ENCODE peak calls at places on chromosomes 5 and 9, in six cellular contexts. M is spleen, W is tibial nerve, Y is stomach, Z is esophagus squamous epithelium, V is neuronal stem cell. X is an unnamed sample.

GRCh38 chr5:132055808-132056609 is 4.4 kb upstream of the IL3 start:
- DNase-seq in Z (no peak), V (no peak), M (peak), W (no peak), Y (peak), X (no peak)

GRCh38 chr5:92552206-92553160 is 1028.5 kb downstream of the NR2F1-AS1 start:
- DNase-seq in V (no peak), Y (no peak), W (no peak), M (no peak), Z (no peak), X (no peak)

GRCh38 chr9:78320030-78320693 is 23.2 kb downstream of the PSAT1 start:
- DNase-seq in Y (no peak), Z (no peak), W (no peak), M (no peak), V (no peak), X (no peak)

GRCh38 chr9:114339130-114339908 is 9.7 kb downstream of the ORM2 start:
- DNase-seq in V (peak), Z (no peak), M (peak), W (peak), Y (peak), X (peak)

GRCh38 chr9:128371622-128372117 is 496 bp downstream of the URM1 start:
- DNase-seq in Z (no peak), V (no peak), W (no peak), Y (no peak), M (no peak), X (no peak)

GRCh38 chr9:35357116-35357515 is 132.8 kb upstream of the RUSC2 start:
- DNase-seq in W (no peak), Y (no peak), Z (no peak), M (no peak), V (no peak), X (no peak)

GRCh38 chr5:124371121-124371706 is 375.2 kb downstream of the ZNF608 start:
- DNase-seq in Y (peak), V (no peak), Z (no peak), W (peak), M (no peak), X (no peak)

GRCh38 chr9:89010526-89011089 is 19.3 kb downstream of the S1PR3 start:
- DNase-seq in M (no peak), V (no peak), W (peak), Y (no peak), Z (no peak), X (no peak)

GRCh38 chr5:174145821-174146220 is 100.3 kb downstream of the NSG2 start:
- DNase-seq in M (no peak), V (peak), Z (no peak), W (no peak), Y (no peak), X (no peak)

GRCh38 chr5:177446184-177447065 is at the start of gene PRR7:
- DNase-seq in W (no peak), V (peak), M (peak), Y (peak), Z (no peak), X (peak)

GRCh38 chr5:126182901-126183695 is 240.1 kb upstream of the GRAMD2B start:
- DNase-seq in Y (no peak), W (no peak), M (no peak), V (no peak), Z (no peak), X (no peak)

GRCh38 chr9:120524038-120524437 is 55.9 kb downstream of the CDK5RAP2 start:
- DNase-seq in Y (no peak), Z (no peak), V (no peak), M (no peak), W (no peak), X (no peak)

GRCh38 chr9:7819984-7820383 is 20.4 kb upstream of the DMAC1 start:
- DNase-seq in V (no peak), Y (no peak), M (no peak), Z (no peak), W (no peak), X (no peak)

GRCh38 chr9:76297721-76298239 is 96.4 kb downstream of the RFK start:
- DNase-seq in M (no peak), W (peak), V (no peak), Z (no peak), Y (no peak), X (no peak)

GRCh38 chr5:146947181-146947941 is 68.8 kb upstream of the PPP2R2B start:
- DNase-seq in Z (no peak), Y (no peak), M (no peak), W (no peak), V (peak), X (peak)

GRCh38 chr9:83629433-83630104 is 6.6 kb downstream of the IDNK start:
- DNase-seq in M (no peak), V (no peak), Y (no peak), W (no peak), Z (no peak), X (peak)

GRCh38 chr9:119803679-119804078 is 434.4 kb upstream of the BRINP1 start:
- DNase-seq in Z (no peak), M (no peak), W (no peak), Y (no peak), V (no peak), X (no peak)

GRCh38 chr5:97167435-97167834 is 15.6 kb downstream of the RIOK2 start:
- DNase-seq in W (no peak), Y (no peak), V (no peak), M (no peak), Z (no peak), X (no peak)

GRCh38 chr5:171898879-171899278 is 107.6 kb downstream of the FBXW11 start:
- DNase-seq in M (no peak), Y (no peak), Z (no peak), V (no peak), W (no peak), X (no peak)

GRCh38 chr9:93648836-93649235 is 72.5 kb downstream of the PHF2 start:
- DNase-seq in V (no peak), M (peak), W (no peak), Y (peak), Z (no peak), X (no peak)

GRCh38 chr9:96566401-96567202 is 53.0 kb downstream of the CDC14B start:
- DNase-seq in M (peak), V (peak), W (peak), Y (peak), Z (peak), X (peak)

GRCh38 chr9:84325347-84325982 is 15.1 kb downstream of the SLC28A3 start:
- DNase-seq in W (no peak), Y (no peak), Z (no peak), M (no peak), V (no peak), X (peak)

GRCh38 chr9:92963831-92964606 is 16.7 kb downstream of the FGD3 start:
- DNase-seq in V (no peak), M (peak), Y (peak), Z (peak), W (peak), X (peak)

GRCh38 chr9:32906213-32906612 is 95.2 kb downstream of the APTX start:
- DNase-seq in Z (no peak), W (no peak), Y (no peak), V (no peak), M (no peak), X (no peak)

GRCh38 chr5:153552886-153553285 is 62.4 kb downstream of the GRIA1 start:
- DNase-seq in V (no peak), M (no peak), Z (no peak), Y (no peak), W (no peak), X (no peak)

GRCh38 chr5:169218176-169218575 is 82.8 kb downstream of the SLIT3 start:
- DNase-seq in W (no peak), M (no peak), Z (no peak), V (no peak), Y (peak), X (no peak)

GRCh38 chr5:169219961-169220360 is 81.0 kb downstream of the SLIT3 start:
- DNase-seq in V (no peak), M (no peak), Z (no peak), W (no peak), Y (no peak), X (no peak)

GRCh38 chr5:169218862-169219261 is 82.1 kb downstream of the SLIT3 start:
- DNase-seq in Y (no peak), M (no peak), W (no peak), V (no peak), Z (no peak), X (no peak)

GRCh38 chr5:169221519-169221918 is 79.4 kb downstream of the SLIT3 start:
- DNase-seq in V (no peak), Z (no peak), W (no peak), M (no peak), Y (no peak), X (no peak)

GRCh38 chr5:169219351-169219750 is 81.6 kb downstream of the SLIT3 start:
- DNase-seq in W (no peak), Y (no peak), Z (no peak), M (no peak), V (no peak), X (no peak)
- H3K4me3 ChIP-seq in W (no peak), Y (no peak), Z (no peak), M (no peak), V (no peak), X (no peak)

DNA sequence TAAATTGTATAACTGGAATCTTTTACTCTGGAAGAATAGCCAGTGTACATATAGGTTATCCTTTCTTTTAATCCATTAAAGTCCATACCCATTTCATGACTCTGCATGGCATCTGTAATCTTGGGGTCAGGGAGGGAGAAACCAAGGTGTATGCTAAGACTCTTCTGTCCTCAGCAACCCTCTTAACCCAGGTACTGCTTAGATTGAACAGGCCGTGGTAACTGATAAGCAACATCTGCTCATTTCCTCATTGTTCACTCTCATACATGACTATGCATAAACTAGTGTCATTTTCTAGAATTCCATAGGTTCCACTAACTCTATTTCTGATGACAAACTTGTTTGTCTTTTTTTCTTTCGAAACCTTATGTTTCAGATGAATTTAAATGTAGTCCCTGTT is 69.3 kb upstream of the IFNE start:
- DNase-seq in V (no peak), Z (no peak), W (no peak), Y (no peak), M (no peak), X (peak)
- H3K4me3 ChIP-seq in V (no peak), Z (peak), W (no peak), Y (no peak), M (no peak), X (no peak)

DNA sequence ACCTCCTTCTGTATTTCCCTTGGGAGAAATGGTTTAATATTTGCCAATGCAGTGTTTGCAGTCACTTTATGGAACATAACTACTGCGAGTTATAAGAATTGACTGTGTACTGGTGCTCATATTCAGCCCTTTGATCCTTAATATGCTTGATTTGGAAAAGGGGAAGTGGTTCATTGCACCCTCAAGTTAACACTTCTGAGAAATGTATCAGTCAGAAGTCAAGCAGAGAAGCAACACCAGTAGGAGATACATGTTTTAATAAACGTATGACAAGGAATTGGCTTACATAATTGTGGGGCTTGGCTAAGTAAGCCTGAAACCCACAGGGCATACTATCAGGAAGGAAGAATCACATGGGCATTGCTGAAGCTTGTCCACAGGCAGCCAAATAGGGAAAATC is 131.0 kb upstream of the SPRY4 start:
- DNase-seq in V (no peak), Y (no peak), W (no peak), Z (no peak), M (no peak), X (no peak)
- H3K4me3 ChIP-seq in V (no peak), Y (no peak), W (no peak), Z (no peak), M (no peak), X (no peak)

GRCh38 chr9:71764438-71764837 is 3.9 kb downstream of the CEMIP2 start:
- DNase-seq in V (no peak), Z (no peak), M (no peak), Y (no peak), W (no peak), X (peak)
- H3K4me3 ChIP-seq in V (no peak), Z (no peak), M (no peak), Y (peak), W (no peak), X (peak)

X was measured in small intestine.